ENCODE peak calls at places on chromosomes 16 and 17, in nine cellular contexts. V is spleen, J is tibial artery, K is neural progenitor cell, T is lung, G is ovary, P is keratinocyte, L is GM12878, R is K562. S is an unnamed sample. For H3K27me3, the result is how much of the 10 kb centered on the place peaks cover.

GRCh38 chr17:82860606-82861392 is 21.0 kb upstream of the ZNF750 start:
- DNase-seq in V (peak), J (no peak), K (no peak), T (no peak), G (no peak), P (no peak), L (no peak), R (no peak), S (no peak)

GRCh38 chr17:80000955-80001354 is 34.7 kb downstream of the TBC1D16 start:
- DNase-seq in V (no peak), J (no peak), K (no peak), T (no peak), G (peak), P (no peak), L (no peak), R (no peak), S (no peak)

GRCh38 chr17:57940653-57941329 is 14.4 kb downstream of the CUEDC1 start:
- DNase-seq in V (no peak), J (no peak), K (no peak), T (no peak), G (no peak), P (no peak), L (peak), R (no peak), S (peak)

GRCh38 chr16:48523415-48524204 is 86.4 kb downstream of the N4BP1 start:
- DNase-seq in V (peak), J (no peak), K (no peak), T (no peak), G (no peak), P (no peak), L (no peak), R (no peak), S (no peak)

GRCh38 chr17:13550291-13550690 is 51.4 kb downstream of the HS3ST3A1 start:
- DNase-seq in V (no peak), J (no peak), K (no peak), T (no peak), G (no peak), P (no peak), L (no peak), R (no peak), S (no peak)

GRCh38 chr16:23081675-23082119 is 67.6 kb downstream of the USP31 start:
- DNase-seq in V (no peak), J (no peak), K (no peak), T (no peak), G (no peak), P (peak), L (no peak), R (no peak), S (no peak)

GRCh38 chr17:17693253-17693954 is 12.1 kb downstream of the RAI1 start:
- DNase-seq in V (peak), J (peak), K (peak), T (peak), G (peak), P (no peak), L (no peak), R (no peak), S (peak)

GRCh38 chr17:2883544-2884203 is 87.4 kb downstream of the RAP1GAP2 start:
- DNase-seq in V (no peak), J (no peak), K (no peak), T (no peak), G (no peak), P (no peak), L (no peak), R (no peak), S (peak)

GRCh38 chr17:75927286-75927922 is 13.4 kb downstream of the FBF1 start:
- DNase-seq in V (no peak), J (no peak), K (peak), T (peak), G (no peak), P (no peak), L (no peak), R (peak), S (peak)

DNA sequence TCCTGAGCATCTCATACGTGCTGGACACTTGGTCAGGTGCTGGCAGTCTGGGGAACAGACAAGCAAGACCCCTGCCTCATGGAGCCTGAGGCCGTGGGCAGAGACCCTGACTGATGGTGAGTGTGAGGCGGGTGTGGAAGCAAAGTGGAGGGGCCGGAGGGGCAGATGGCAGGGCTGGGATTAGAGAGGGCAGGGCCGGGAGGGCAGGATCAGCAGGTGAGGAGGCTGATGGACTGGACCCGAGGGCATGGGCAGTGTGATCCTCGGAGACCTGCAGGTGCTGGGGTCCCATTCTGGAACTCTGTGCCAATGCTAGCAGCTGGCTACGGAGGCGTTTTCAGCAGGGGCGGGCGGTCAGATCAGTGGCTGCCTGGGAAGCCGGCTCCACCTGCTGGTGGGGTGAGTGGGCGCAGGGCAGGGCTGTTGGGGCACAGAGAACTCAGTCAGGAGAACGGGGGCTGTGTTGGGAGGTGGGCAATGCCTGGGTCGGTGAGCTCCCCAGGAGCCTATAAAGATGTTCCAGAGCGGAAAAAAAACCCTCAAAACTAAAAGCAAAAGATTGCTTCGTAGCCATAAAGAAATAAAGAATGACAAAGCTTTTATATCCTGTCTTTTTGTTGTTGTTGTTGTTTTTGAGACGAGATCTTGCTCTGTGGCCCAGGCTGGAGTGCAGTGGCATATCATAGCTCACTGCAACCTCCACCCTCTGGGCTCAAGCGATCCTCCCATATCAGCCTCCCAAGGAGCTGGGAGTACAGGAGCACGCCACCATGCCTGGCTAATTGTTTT is 8.9 kb upstream of the C16orf74 start:
- DNase-seq in V (peak), J (no peak), K (no peak), T (no peak), G (no peak), P (no peak), L (no peak), R (peak), S (no peak)
- TF ChIP-seq CTCF in V (peak), J (no peak), K (peak), T (no peak), G (no peak), P (peak), L (peak), R (peak), S (peak)

DNA sequence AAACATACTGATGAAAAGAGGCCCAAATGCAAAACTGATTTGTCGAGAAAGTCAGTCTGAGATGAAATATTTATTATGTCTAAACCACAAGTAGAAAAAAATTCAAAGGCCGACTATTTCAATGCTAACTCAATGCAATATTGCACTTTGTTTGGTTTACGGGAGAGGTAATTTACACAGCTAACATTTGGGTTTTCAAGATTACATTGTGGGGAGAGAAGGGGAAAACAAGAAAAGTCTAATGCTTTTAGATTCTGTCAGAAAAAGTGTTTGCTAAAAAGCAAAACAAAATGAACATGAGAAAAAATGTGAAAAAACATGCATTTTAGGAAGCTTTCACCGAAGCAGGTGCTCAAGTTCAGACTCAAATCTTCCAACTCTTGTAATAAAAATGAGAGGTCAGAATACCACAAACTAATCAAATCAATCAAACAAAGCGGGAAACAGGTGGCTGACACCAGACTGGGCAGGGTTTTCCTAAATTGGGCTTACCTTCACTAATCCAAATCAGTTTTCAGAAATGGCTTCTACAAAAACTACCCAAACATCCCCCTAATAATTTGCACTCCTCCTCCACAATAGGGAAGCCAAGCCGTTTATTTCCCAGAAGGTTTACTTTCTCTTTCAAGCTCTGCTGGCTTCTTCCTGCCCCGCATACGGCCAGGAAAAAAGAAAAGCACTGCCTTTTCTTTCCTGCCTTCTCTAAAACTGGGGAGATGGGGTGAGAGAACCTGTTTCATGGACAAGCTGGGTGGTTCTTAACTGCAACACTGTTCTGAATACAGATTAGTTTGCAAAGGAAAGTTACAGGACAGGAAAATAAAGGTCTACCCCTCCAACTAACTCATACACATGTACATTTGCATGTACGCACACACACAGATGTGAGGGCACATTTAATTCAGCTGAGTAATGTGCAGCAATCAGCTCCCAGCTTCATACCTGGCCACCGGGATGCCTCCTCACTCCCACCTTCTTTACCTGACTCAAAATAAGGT is 9.3 kb downstream of the STAT3 start:
- DNase-seq in V (no peak), J (no peak), K (no peak), T (no peak), G (no peak), P (no peak), L (peak), R (no peak), S (no peak)
- H3K27ac ChIP-seq in V (peak), J (peak), K (peak), T (peak), G (peak), P (peak), L (peak), R (peak), S (no peak)

DNA sequence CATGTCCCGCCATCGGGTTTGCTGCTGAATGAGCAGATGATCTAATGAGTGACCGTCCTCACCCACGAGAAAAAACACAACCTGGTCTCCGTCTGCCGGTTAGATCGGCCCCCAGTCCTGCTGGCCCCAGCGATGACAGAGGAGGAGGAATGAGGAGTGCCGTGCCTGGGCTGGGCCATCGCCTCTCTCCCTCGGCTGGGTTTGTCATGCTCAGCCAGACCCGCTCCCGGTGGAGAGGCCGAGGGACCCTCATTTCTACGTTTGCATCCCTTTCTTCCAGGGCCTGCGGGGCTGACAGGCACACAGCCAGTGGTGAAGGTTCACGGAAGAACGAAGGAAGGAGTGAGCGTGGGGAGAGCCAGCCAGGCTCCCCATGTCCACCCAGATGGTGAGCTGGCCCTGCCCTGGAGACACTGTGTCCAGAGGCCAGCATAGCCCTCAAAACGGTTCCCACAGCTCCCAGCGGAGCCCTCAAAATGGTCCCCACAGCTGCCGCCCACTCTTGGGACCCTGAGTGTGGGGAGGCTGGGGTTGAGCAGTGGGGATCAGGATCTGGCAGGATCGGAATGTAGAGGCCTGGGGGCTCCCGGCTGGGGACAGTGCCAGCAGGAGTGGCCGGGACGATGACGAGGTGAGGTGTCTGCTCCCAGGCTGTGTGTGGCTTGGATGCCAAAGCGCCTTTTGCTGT is 23.9 kb downstream of the CBFA2T3 start:
- DNase-seq in V (peak), J (no peak), K (no peak), T (no peak), G (no peak), P (no peak), L (no peak), R (no peak), S (no peak)
- H3K27me3 ChIP-seq in V (under half), J (half or more), K (under half), T (under half), G (under half), P (under half), L (under half), R (under half), S (under half)

DNA sequence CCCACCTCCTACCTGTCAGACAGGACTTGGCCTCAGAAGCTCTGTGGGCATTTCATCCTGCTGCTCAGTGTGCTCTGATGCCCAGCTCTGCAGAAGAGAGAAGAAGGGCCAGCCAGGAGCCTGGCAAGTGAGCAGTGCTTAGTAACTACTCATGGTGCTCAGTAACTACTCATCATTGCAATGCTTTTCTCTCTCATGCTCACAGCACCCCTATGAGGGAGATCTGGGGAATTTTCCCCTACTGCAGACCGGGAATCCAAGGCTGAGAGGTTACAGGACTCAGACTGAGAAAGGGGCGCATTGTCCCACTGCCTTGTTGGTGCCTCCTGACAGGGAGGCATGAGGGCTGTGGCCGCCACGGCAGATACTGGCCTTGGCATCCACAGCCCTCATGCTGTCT is 261.1 kb downstream of the C16orf95 start:
- DNase-seq in V (no peak), J (no peak), K (no peak), T (no peak), G (no peak), P (no peak), L (no peak), R (no peak), S (no peak)
- TF ChIP-seq CTCF in V (no peak), J (no peak), K (peak), T (no peak), G (no peak), P (no peak), L (no peak), R (no peak), S (no peak)

GRCh38 chr17:4175921-4176802 is 33.2 kb downstream of the CYB5D2 start:
- DNase-seq in V (peak), J (no peak), K (no peak), T (no peak), G (no peak), P (no peak), L (no peak), R (no peak), S (no peak)

GRCh38 chr17:4178651-4179050 is 35.7 kb downstream of the CYB5D2 start:
- DNase-seq in V (no peak), J (no peak), K (no peak), T (no peak), G (no peak), P (no peak), L (no peak), R (no peak), S (no peak)

GRCh38 chr17:4176803-4177472 is 33.9 kb downstream of the CYB5D2 start:
- DNase-seq in V (no peak), J (no peak), K (no peak), T (no peak), G (peak), P (no peak), L (no peak), R (no peak), S (no peak)

GRCh38 chr17:4179071-4179470 is 36.1 kb downstream of the CYB5D2 start:
- DNase-seq in V (no peak), J (no peak), K (no peak), T (no peak), G (no peak), P (no peak), L (no peak), R (no peak), S (no peak)

DNA sequence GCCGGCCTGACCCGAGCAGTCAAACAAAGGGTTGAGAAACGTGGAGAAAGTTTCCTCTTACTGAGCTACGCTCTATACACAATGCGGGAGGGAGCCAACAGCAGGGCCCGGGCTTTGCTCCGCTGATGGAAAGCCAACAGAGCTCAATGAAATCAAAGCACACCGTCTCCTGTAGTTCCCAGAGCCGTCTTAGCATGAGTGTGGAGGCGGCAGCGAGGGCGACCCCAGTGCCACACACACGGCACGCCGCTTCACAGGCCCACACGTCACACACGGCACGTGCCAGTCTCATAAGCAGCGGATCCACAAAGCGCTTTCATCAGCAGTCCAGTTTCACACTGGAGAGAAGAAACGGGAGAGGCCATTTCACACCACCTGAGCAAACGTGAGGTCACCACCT is 34.7 kb downstream of the CYB5D2 start:
- DNase-seq in V (no peak), J (no peak), K (no peak), T (no peak), G (no peak), P (no peak), L (no peak), R (no peak), S (no peak)
- H3K27ac ChIP-seq in V (peak), J (no peak), K (no peak), T (no peak), G (no peak), P (no peak), L (no peak), R (no peak), S (no peak)